ENCODE peak calls at places on chromosomes 11 and 22, in four cellular contexts. Z is K562, F is HepG2, U is GM12878. N is an unnamed sample.

GRCh38 chr11:66854729-66855211 is 2.1 kb upstream of the LRFN4 start:
- DNase-seq in Z (no peak), F (no peak), U (no peak), N (no peak)

GRCh38 chr11:118619444-118620205 is 12.2 kb downstream of the PHLDB1 start:
- DNase-seq in Z (no peak), F (no peak), U (no peak), N (no peak)

GRCh38 chr22:23904855-23905254 is 10.7 kb downstream of the MIF start:
- DNase-seq in Z (no peak), F (no peak), U (no peak), N (no peak)

GRCh38 chr22:47165998-47166397 is 403.5 kb downstream of the TBC1D22A start:
- DNase-seq in Z (no peak), F (no peak), U (no peak), N (no peak)

GRCh38 chr11:73268671-73269271 is 3.4 kb upstream of the P2RY6 start:
- DNase-seq in Z (no peak), F (no peak), U (no peak), N (no peak)

GRCh38 chr11:95487391-95487790 is 256.4 kb upstream of the SESN3 start:
- DNase-seq in Z (no peak), F (no peak), U (peak), N (no peak)

GRCh38 chr11:71459767-71460320 is 6.8 kb downstream of the NADSYN1 start:
- DNase-seq in Z (no peak), F (no peak), U (no peak), N (no peak)

GRCh38 chr11:62710001-62710345 is 2.5 kb downstream of the GNG3 start:
- DNase-seq in Z (no peak), F (no peak), U (no peak), N (no peak)

GRCh38 chr11:76670475-76671235 is at the start of gene LRRC32:
- DNase-seq in Z (peak), F (no peak), U (no peak), N (peak)

GRCh38 chr11:134228625-134229024 is 4.2 kb downstream of the VPS26B start:
- DNase-seq in Z (no peak), F (no peak), U (peak), N (no peak)

GRCh38 chr11:86676533-86677154 is 4.2 kb upstream of the ME3 start:
- DNase-seq in Z (peak), F (peak), U (no peak), N (peak)

GRCh38 chr22:38864361-38865191 is 7.4 kb downstream of the CBX6 start:
- DNase-seq in Z (no peak), F (no peak), U (no peak), N (no peak)

GRCh38 chr22:49230194-49230577 is 597.5 kb downstream of the BRD1 start:
- DNase-seq in Z (peak), F (no peak), U (no peak), N (no peak)

GRCh38 chr11:77560605-77561004 is 29.1 kb upstream of the AQP11 start:
- DNase-seq in Z (no peak), F (peak), U (no peak), N (no peak)

GRCh38 chr11:35815556-35816315 is 128.1 kb upstream of the LDLRAD3 start:
- DNase-seq in Z (no peak), F (no peak), U (no peak), N (no peak)

GRCh38 chr11:134333951-134334350 is 2.2 kb downstream of the GLB1L2 start:
- DNase-seq in Z (no peak), F (no peak), U (no peak), N (no peak)

GRCh38 chr11:10866893-10867331 is 9.1 kb upstream of the ZBED5 start:
- DNase-seq in Z (no peak), F (no peak), U (no peak), N (peak)

GRCh38 chr11:126156814-126157213 is 54.6 kb downstream of the RPUSD4 start:
- DNase-seq in Z (no peak), F (no peak), U (no peak), N (no peak)

GRCh38 chr11:71488086-71488967 is 35.3 kb downstream of the NADSYN1 start:
- DNase-seq in Z (peak), F (no peak), U (no peak), N (no peak)

GRCh38 chr11:3947084-3947483 is 91.6 kb downstream of the STIM1 start:
- DNase-seq in Z (no peak), F (no peak), U (peak), N (no peak)

GRCh38 chr22:46596819-46597218 is 23.4 kb upstream of the GRAMD4 start:
- DNase-seq in Z (no peak), F (no peak), U (no peak), N (no peak)

GRCh38 chr11:46913484-46913883 is 4.9 kb downstream of the LRP4 start:
- DNase-seq in Z (no peak), F (no peak), U (no peak), N (no peak)

GRCh38 chr11:79066456-79067354 is 374.1 kb downstream of the TENM4 start:
- DNase-seq in Z (no peak), F (no peak), U (no peak), N (no peak)

GRCh38 chr22:37213218-37213855 is 1.1 kb upstream of the SSTR3 start:
- DNase-seq in Z (no peak), F (no peak), U (no peak), N (no peak)

GRCh38 chr11:68340784-68341556 is 28.6 kb downstream of the LRP5 start:
- DNase-seq in Z (no peak), F (no peak), U (peak), N (no peak)

GRCh38 chr11:116180806-116181600 is 591.8 kb downstream of the BUD13 start:
- DNase-seq in Z (no peak), F (no peak), U (no peak), N (no peak)

GRCh38 chr22:43419371-43420080 is 7.7 kb downstream of the MPPED1 start:
- DNase-seq in Z (no peak), F (no peak), U (no peak), N (no peak)

GRCh38 chr22:50530280-50530856 is 556 bp upstream of the TYMP start:
- DNase-seq in Z (no peak), F (peak), U (no peak), N (no peak)

GRCh38 chr22:50530857-50531545 is 1.2 kb upstream of the TYMP start:
- DNase-seq in Z (no peak), F (peak), U (no peak), N (no peak)

GRCh38 chr22:50527921-50528681 is 1.7 kb downstream of the TYMP start:
- DNase-seq in Z (no peak), F (no peak), U (no peak), N (no peak)

GRCh38 chr22:50528682-50529415 is 963 bp downstream of the TYMP start:
- DNase-seq in Z (no peak), F (no peak), U (no peak), N (no peak)

GRCh38 chr22:50529416-50530279 is at the start of gene TYMP:
- DNase-seq in Z (no peak), F (peak), U (no peak), N (no peak)
- TF ChIP-seq TARDBP in Z (no peak), F (no peak), U (no peak), N (no peak)

GRCh38 chr11:44000731-44001130 is 47.0 kb upstream of the ACCSL start:
- DNase-seq in Z (no peak), F (no peak), U (no peak), N (no peak)
- TF ChIP-seq TARDBP in Z (no peak), F (no peak), U (no peak), N (no peak)

GRCh38 chr11:120134106-120134930 is 3.6 kb downstream of the TRIM29 start:
- DNase-seq in Z (no peak), F (no peak), U (no peak), N (no peak)

GRCh38 chr11:120136356-120136755 is 1.6 kb downstream of the TRIM29 start:
- DNase-seq in Z (no peak), F (no peak), U (no peak), N (no peak)

GRCh38 chr11:120135838-120136237 is 2.1 kb downstream of the TRIM29 start:
- DNase-seq in Z (no peak), F (no peak), U (no peak), N (no peak)

GRCh38 chr11:120133216-120134105 is 4.5 kb downstream of the TRIM29 start:
- DNase-seq in Z (no peak), F (no peak), U (no peak), N (no peak)

GRCh38 chr11:120134931-120135228 is 3.0 kb downstream of the TRIM29 start:
- DNase-seq in Z (no peak), F (no peak), U (no peak), N (no peak)
- TF ChIP-seq TARDBP in Z (no peak), F (no peak), U (no peak), N (no peak)

DNA sequence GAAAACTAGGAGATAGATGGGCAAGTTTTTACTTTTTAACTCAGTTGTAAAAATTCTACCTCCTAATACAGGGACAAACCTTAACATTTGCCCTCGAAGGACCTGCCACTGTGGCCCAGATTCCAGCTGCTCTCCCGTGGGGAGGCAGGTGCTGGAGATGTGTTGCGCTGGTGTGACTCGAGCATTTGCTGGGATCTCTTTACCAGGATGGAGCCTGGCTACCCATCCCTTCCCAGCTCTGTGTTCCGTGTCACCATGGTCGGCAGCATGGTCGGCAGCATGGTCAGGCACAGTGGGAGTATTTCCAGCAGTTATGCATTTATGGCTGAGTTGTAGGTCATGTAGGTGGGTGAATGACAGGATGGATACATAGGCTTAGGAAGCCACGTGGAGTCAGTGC is 41.1 kb downstream of the OTOG start:
- DNase-seq in Z (no peak), F (no peak), U (no peak), N (no peak)
- TF ChIP-seq TARDBP in Z (no peak), F (no peak), U (no peak), N (no peak)

GRCh38 chr11:777288-778255 is at the start of gene GATD1:
- DNase-seq in Z (peak), F (peak), U (peak), N (peak)
- TF ChIP-seq TARDBP in Z (no peak), F (no peak), U (no peak), N (no peak)

GRCh38 chr11:8834379-8834778 is 76.6 kb upstream of the AKIP1 start:
- DNase-seq in Z (no peak), F (no peak), U (no peak), N (no peak)
- TF ChIP-seq TARDBP in Z (no peak), F (no peak), U (no peak), N (no peak)

GRCh38 chr22:35567214-35567792 is 26.7 kb downstream of the RASD2 start:
- DNase-seq in Z (no peak), F (no peak), U (no peak), N (no peak)

GRCh38 chr22:35561796-35562526 is 21.3 kb downstream of the RASD2 start:
- DNase-seq in Z (peak), F (no peak), U (no peak), N (peak)

GRCh38 chr22:35563211-35563610 is 22.6 kb downstream of the RASD2 start:
- DNase-seq in Z (no peak), F (no peak), U (no peak), N (no peak)

GRCh38 chr22:35567794-35568193 is 27.2 kb downstream of the RASD2 start:
- DNase-seq in Z (no peak), F (no peak), U (no peak), N (no peak)

GRCh38 chr22:35564975-35565867 is 24.6 kb downstream of the RASD2 start:
- DNase-seq in Z (no peak), F (no peak), U (no peak), N (no peak)
- TF ChIP-seq TARDBP in Z (no peak), F (no peak), U (no peak), N (no peak)

GRCh38 chr11:12160680-12161079 is 50.3 kb downstream of the MICAL2 start:
- DNase-seq in Z (no peak), F (no peak), U (no peak), N (peak)

GRCh38 chr11:12160231-12160630 is 49.8 kb downstream of the MICAL2 start:
- DNase-seq in Z (no peak), F (no peak), U (no peak), N (no peak)

GRCh38 chr11:12158926-12159325 is 48.5 kb downstream of the MICAL2 start:
- DNase-seq in Z (peak), F (no peak), U (no peak), N (no peak)

GRCh38 chr11:12161137-12161536 is 50.7 kb downstream of the MICAL2 start:
- DNase-seq in Z (no peak), F (no peak), U (no peak), N (no peak)

DNA sequence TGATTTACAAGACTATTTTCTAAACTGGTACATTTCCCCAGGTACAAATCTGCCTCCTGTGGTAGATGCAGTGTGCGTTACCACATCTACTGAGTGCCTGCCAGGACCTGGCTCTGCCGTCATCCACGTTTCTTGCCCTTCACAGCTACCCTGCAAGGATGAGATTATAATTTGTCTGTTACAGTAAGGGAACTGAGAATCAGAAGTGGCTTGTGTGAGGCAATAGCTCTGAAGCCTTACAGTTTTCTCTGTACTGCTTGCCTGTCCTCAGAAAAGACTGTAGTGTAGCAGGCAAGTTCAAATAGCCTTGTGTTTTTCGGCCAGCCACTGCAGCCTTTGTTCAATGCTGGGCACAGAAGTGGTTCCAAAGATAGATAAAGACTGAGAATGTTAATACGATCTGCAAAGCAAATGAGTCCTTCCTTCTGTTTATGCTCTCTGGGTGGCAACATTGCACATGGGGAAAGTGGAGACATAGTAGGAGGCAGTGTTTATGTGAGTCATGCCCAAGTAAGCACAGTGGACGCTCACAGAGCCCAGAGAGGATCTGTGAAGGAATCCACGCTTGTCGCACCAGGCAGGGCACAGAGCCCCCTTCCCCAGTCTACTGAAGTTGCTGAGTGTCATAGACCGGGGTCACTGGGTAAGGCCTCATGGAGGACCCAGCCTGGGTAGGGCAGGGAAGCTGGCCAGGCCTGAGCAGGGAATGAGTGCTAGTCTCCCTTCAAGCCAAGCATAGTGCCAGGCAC is 49.1 kb downstream of the MICAL2 start:
- DNase-seq in Z (no peak), F (no peak), U (no peak), N (no peak)
- TF ChIP-seq TARDBP in Z (no peak), F (no peak), U (no peak), N (no peak)